ENCODE peak calls at places on chromosome 15, in six cellular contexts. T is endothelial cell of umbilical vein, Y is breast epithelium, J is heart right ventricle, S is GM23248, L is AG04450. Z is an unnamed sample.

GRCh38 chr15:59116141-59116540 is 11.2 kb downstream of the CCNB2 start:
- DNase-seq in T (no peak), J (no peak), Y (no peak), S (peak), L (no peak), Z (no peak)

GRCh38 chr15:72141171-72142084 is 23.2 kb downstream of the SENP8 start:
- DNase-seq in Y (no peak), J (no peak), T (peak), S (no peak), L (no peak), Z (no peak)

GRCh38 chr15:56168394-56168793 is 75.3 kb downstream of the RFX7 start:
- DNase-seq in Y (no peak), T (no peak), S (peak), L (no peak), J (no peak), Z (no peak)

GRCh38 chr15:88563638-88564037 is 17.2 kb upstream of the DET1 start:
- DNase-seq in T (no peak), L (no peak), Y (no peak), J (no peak), S (no peak), Z (no peak)

GRCh38 chr15:60162911-60163310 is 158.8 kb downstream of the FOXB1 start:
- DNase-seq in S (no peak), T (no peak), Y (no peak), L (no peak), J (no peak), Z (no peak)

GRCh38 chr15:56243117-56243773 is 434 bp downstream of the RFX7 start:
- DNase-seq in S (peak), Y (peak), J (peak), L (no peak), T (peak), Z (peak)

GRCh38 chr15:56241374-56242085 is 2.1 kb downstream of the RFX7 start:
- DNase-seq in S (peak), J (no peak), L (no peak), T (peak), Y (no peak), Z (no peak)

GRCh38 chr15:90595760-90596155 is 66.0 kb downstream of the CRTC3 start:
- DNase-seq in S (no peak), Y (no peak), L (no peak), T (no peak), J (no peak), Z (no peak)

GRCh38 chr15:64019764-64020163 is 26.5 kb downstream of the DAPK2 start:
- DNase-seq in S (peak), L (no peak), Y (peak), T (peak), J (peak), Z (no peak)

GRCh38 chr15:83396071-83396470 is 51.1 kb upstream of the SH3GL3 start:
- DNase-seq in Y (no peak), L (no peak), S (peak), T (no peak), J (no peak), Z (no peak)

GRCh38 chr15:89845305-89845893 is 30.7 kb upstream of the ANPEP start:
- DNase-seq in J (no peak), T (peak), S (peak), L (peak), Y (no peak), Z (no peak)

GRCh38 chr15:78284758-78285157 is 14.7 kb downstream of the SKIC8 start:
- DNase-seq in L (no peak), Y (no peak), S (no peak), J (no peak), T (no peak), Z (no peak)

GRCh38 chr15:89685995-89686394 is 4.6 kb downstream of the PEX11A start:
- DNase-seq in T (no peak), Y (no peak), S (no peak), J (no peak), L (no peak), Z (no peak)

GRCh38 chr15:31324739-31325431 is 1.8 kb upstream of the KLF13 start:
- DNase-seq in J (no peak), S (no peak), T (no peak), Y (no peak), L (no peak), Z (no peak)

GRCh38 chr15:56339594-56339993 is 25.6 kb upstream of the TEX9 start:
- DNase-seq in Y (no peak), J (no peak), T (no peak), S (peak), L (no peak), Z (no peak)

GRCh38 chr15:58867926-58868325 is 65.6 kb downstream of the SLTM start:
- DNase-seq in L (no peak), J (no peak), S (no peak), T (no peak), Y (no peak), Z (no peak)

GRCh38 chr15:42549052-42549491 is 434 bp downstream of the HAUS2 start:
- DNase-seq in T (no peak), S (peak), Y (no peak), J (no peak), L (no peak), Z (no peak)

GRCh38 chr15:51006336-51006985 is 88.2 kb downstream of the TNFAIP8L3 start:
- DNase-seq in J (no peak), T (no peak), L (no peak), S (no peak), Y (no peak), Z (no peak)

GRCh38 chr15:67433495-67434099 is 87.3 kb upstream of the C15orf61 start:
- DNase-seq in T (peak), L (peak), J (no peak), Y (no peak), S (peak), Z (no peak)

GRCh38 chr15:30991301-30992072 is at the start of gene MTMR10:
- DNase-seq in S (peak), L (peak), J (peak), Y (peak), T (peak), Z (peak)

GRCh38 chr15:69855601-69856000 is 242.1 kb downstream of the TLE3 start:
- DNase-seq in S (no peak), Y (no peak), L (no peak), T (no peak), J (no peak), Z (no peak)

DNA sequence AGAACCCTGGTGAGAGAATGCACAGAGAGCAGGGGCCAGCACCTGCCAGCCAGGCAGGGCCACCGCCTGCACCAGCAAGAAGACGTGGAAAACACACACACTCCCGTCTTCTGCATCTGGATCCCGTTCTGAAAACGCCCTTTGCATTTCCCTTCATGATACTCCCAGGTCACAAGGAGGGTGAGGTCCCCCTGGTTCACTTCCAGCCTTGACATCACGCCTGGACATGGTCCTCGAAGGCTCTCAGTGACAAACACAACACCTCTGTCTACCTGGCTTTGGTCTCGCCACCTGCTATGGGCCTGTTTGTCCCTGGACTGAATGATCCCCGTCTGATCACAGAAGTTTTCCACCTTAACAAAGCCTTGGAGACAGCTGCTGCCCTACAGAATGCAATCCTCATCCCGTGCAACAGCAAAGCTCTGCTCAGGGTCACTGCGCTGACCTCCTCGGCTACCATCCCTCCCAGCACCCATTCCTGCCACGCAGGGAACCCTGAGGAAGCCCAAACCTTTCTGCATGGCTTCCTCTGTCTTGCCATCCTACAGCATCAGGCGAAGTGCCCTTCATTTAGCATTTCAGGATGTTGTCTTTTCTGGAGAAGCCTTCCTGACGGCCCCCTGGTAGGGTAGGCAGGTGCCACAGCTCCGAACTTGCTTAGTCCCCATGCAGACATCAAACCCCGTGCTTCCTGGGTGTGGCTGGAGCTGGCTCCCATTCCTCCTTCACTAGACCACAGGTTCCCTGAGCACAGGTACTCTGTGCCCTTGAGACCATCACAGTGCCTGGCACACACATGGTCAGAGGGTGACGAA is 122.5 kb downstream of the ATP10A start:
- DNase-seq in T (no peak), Y (no peak), S (no peak), L (no peak), J (no peak), Z (no peak)
- H3K27ac ChIP-seq in T (no peak), Y (no peak), S (no peak), L (no peak), J (no peak), Z (no peak)

DNA sequence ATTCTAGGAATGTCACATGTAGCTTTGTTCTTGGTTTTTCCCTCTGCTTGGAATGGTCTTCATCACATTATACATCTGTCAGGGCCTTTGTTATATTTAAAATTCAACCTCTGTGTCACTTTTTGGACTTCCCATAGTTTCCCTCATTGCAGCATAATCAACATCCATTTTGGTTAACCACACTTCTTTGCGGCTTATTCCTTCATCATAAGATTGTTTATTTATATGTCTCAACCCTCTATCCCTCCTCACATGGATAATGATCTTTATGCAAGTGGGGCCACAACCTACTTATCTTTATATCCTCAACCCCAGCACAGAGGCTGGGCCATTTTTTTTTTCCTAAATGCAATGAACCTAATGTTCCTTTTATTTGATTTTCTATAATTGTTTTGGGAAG is 260.0 kb upstream of the THBS1 start:
- DNase-seq in J (no peak), T (no peak), L (no peak), Y (no peak), S (no peak), Z (no peak)
- H3K27ac ChIP-seq in J (no peak), T (no peak), L (no peak), Y (no peak), S (no peak), Z (no peak)

GRCh38 chr15:37096878-37097568 is 3.3 kb downstream of the MEIS2 start:
- DNase-seq in S (peak), T (peak), L (no peak), J (no peak), Y (no peak), Z (no peak)
- H3K27ac ChIP-seq in S (peak), T (peak), L (no peak), J (peak), Y (peak), Z (peak)

GRCh38 chr15:77021088-77021481 is 26.2 kb downstream of the PSTPIP1 start:
- DNase-seq in J (no peak), S (no peak), L (no peak), Y (no peak), T (no peak), Z (no peak)
- H3K27ac ChIP-seq in J (no peak), S (no peak), L (no peak), Y (no peak), T (no peak), Z (no peak)

DNA sequence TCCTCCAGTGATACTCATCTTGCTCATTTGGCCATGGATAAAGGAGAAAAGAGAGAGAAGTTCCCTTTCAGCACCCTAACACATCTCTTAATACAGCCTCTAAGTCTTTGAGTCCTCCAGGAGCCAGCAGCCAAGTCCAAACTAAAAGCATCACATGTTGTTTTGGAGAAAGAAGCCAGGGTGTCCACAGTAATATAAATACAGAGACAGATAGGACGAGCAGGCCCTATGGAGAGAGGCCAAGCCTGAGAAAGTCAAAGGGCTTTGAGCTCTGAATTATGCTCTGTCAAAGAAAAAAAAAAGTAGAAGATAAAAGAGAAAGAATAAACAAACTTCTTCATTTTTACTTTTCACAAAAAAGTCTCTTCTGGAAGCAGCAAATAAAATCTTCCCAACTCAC is 92.4 kb upstream of the THBS1 start:
- DNase-seq in S (no peak), Y (peak), T (peak), J (no peak), L (no peak), Z (no peak)
- H3K27ac ChIP-seq in S (no peak), Y (peak), T (no peak), J (peak), L (no peak), Z (no peak)